ENCODE peak calls at places on chromosomes 12 and 14, in ten cellular contexts. One of them, this sample, is unnamed.

GRCh38 chr12:130086248-130086647 is 76.0 kb upstream of the FZD10 start:
- DNase-seq in stomach: no peak
- DNase-seq in CD4-positive, CD25-positive, alpha-beta regulatory T cell: no peak
- DNase-seq in heart right ventricle: no peak
- DNase-seq in body of pancreas: no peak
- DNase-seq in neuronal stem cell: no peak
- DNase-seq in tibial artery: no peak
- DNase-seq in OCI-LY7: no peak
- DNase-seq in fibroblast of lung: no peak
- DNase-seq in cardiac muscle cell: no peak
- DNase-seq in this sample: no peak

GRCh38 chr14:59768855-59769254 is 101.7 kb downstream of the RTN1 start:
- DNase-seq in stomach: no peak
- DNase-seq in tibial artery: no peak
- DNase-seq in fibroblast of lung: no peak
- DNase-seq in body of pancreas: no peak
- DNase-seq in neuronal stem cell: no peak
- DNase-seq in CD4-positive, CD25-positive, alpha-beta regulatory T cell: no peak
- DNase-seq in OCI-LY7: no peak
- DNase-seq in heart right ventricle: no peak
- DNase-seq in cardiac muscle cell: peak; percentile 9
- DNase-seq in this sample: no peak

GRCh38 chr12:27474344-27474743 is 27.8 kb downstream of the SMCO2 start:
- DNase-seq in fibroblast of lung: peak; percentile 75
- DNase-seq in heart right ventricle: no peak
- DNase-seq in body of pancreas: no peak
- DNase-seq in OCI-LY7: no peak
- DNase-seq in CD4-positive, CD25-positive, alpha-beta regulatory T cell: no peak
- DNase-seq in stomach: no peak
- DNase-seq in cardiac muscle cell: peak; percentile 66
- DNase-seq in tibial artery: no peak
- DNase-seq in neuronal stem cell: no peak
- DNase-seq in this sample: no peak

GRCh38 chr14:98293527-98293926 is 978.5 kb downstream of the BCL11B start:
- DNase-seq in heart right ventricle: no peak
- DNase-seq in CD4-positive, CD25-positive, alpha-beta regulatory T cell: no peak
- DNase-seq in neuronal stem cell: no peak
- DNase-seq in tibial artery: no peak
- DNase-seq in body of pancreas: peak; percentile 39
- DNase-seq in OCI-LY7: no peak
- DNase-seq in cardiac muscle cell: no peak
- DNase-seq in stomach: no peak
- DNase-seq in fibroblast of lung: no peak
- DNase-seq in this sample: no peak

GRCh38 chr14:80208426-80208950 is 2.8 kb downstream of the DIO2 start:
- DNase-seq in CD4-positive, CD25-positive, alpha-beta regulatory T cell: no peak
- DNase-seq in cardiac muscle cell: no peak
- DNase-seq in body of pancreas: no peak
- DNase-seq in fibroblast of lung: no peak
- DNase-seq in heart right ventricle: no peak
- DNase-seq in tibial artery: no peak
- DNase-seq in OCI-LY7: no peak
- DNase-seq in stomach: no peak
- DNase-seq in neuronal stem cell: no peak
- DNase-seq in this sample: no peak

GRCh38 chr12:6465467-6466183 is 4.9 kb downstream of the VAMP1 start:
- DNase-seq in fibroblast of lung: peak; percentile 85
- DNase-seq in tibial artery: peak; percentile 64
- DNase-seq in stomach: peak; percentile 53
- DNase-seq in CD4-positive, CD25-positive, alpha-beta regulatory T cell: no peak
- DNase-seq in cardiac muscle cell: peak; percentile 84
- DNase-seq in neuronal stem cell: peak; percentile 65
- DNase-seq in body of pancreas: peak; percentile 72
- DNase-seq in OCI-LY7: peak; percentile 68
- DNase-seq in heart right ventricle: no peak
- DNase-seq in this sample: no peak

GRCh38 chr14:36863271-36863670 is 201.6 kb downstream of the PAX9 start:
- DNase-seq in OCI-LY7: no peak
- DNase-seq in fibroblast of lung: no peak
- DNase-seq in tibial artery: no peak
- DNase-seq in CD4-positive, CD25-positive, alpha-beta regulatory T cell: no peak
- DNase-seq in heart right ventricle: no peak
- DNase-seq in stomach: no peak
- DNase-seq in body of pancreas: no peak
- DNase-seq in cardiac muscle cell: no peak
- DNase-seq in neuronal stem cell: no peak
- DNase-seq in this sample: no peak

GRCh38 chr14:67532998-67533753 is at the start of gene PLEKHH1:
- DNase-seq in heart right ventricle: peak; percentile 79
- DNase-seq in neuronal stem cell: peak; percentile 61
- DNase-seq in stomach: peak; percentile 85
- DNase-seq in CD4-positive, CD25-positive, alpha-beta regulatory T cell: no peak
- DNase-seq in fibroblast of lung: peak; percentile 51
- DNase-seq in cardiac muscle cell: peak; percentile 72
- DNase-seq in body of pancreas: peak; percentile 92
- DNase-seq in tibial artery: peak; percentile 67
- DNase-seq in OCI-LY7: no peak
- DNase-seq in this sample: peak; percentile 13

GRCh38 chr12:124779161-124780141 is 84.2 kb downstream of the SCARB1 start:
- DNase-seq in body of pancreas: no peak
- DNase-seq in CD4-positive, CD25-positive, alpha-beta regulatory T cell: no peak
- DNase-seq in tibial artery: peak; percentile 7
- DNase-seq in fibroblast of lung: no peak
- DNase-seq in cardiac muscle cell: peak; percentile 22
- DNase-seq in heart right ventricle: no peak
- DNase-seq in stomach: no peak
- DNase-seq in OCI-LY7: peak; percentile 87
- DNase-seq in neuronal stem cell: no peak
- DNase-seq in this sample: no peak

GRCh38 chr12:124780336-124780735 is 83.3 kb downstream of the SCARB1 start:
- DNase-seq in stomach: no peak
- DNase-seq in cardiac muscle cell: no peak
- DNase-seq in neuronal stem cell: no peak
- DNase-seq in OCI-LY7: no peak
- DNase-seq in body of pancreas: no peak
- DNase-seq in heart right ventricle: no peak
- DNase-seq in fibroblast of lung: no peak
- DNase-seq in tibial artery: peak; percentile 4
- DNase-seq in CD4-positive, CD25-positive, alpha-beta regulatory T cell: no peak
- DNase-seq in this sample: no peak

GRCh38 chr12:124777399-124778372 is 86.0 kb downstream of the SCARB1 start:
- DNase-seq in cardiac muscle cell: peak; percentile 72
- DNase-seq in stomach: no peak
- DNase-seq in OCI-LY7: no peak
- DNase-seq in neuronal stem cell: no peak
- DNase-seq in heart right ventricle: no peak
- DNase-seq in CD4-positive, CD25-positive, alpha-beta regulatory T cell: no peak
- DNase-seq in body of pancreas: no peak
- DNase-seq in tibial artery: no peak
- DNase-seq in fibroblast of lung: no peak
- DNase-seq in this sample: no peak

GRCh38 chr12:124776126-124776513 is 87.5 kb downstream of the SCARB1 start:
- DNase-seq in fibroblast of lung: no peak
- DNase-seq in neuronal stem cell: no peak
- DNase-seq in stomach: no peak
- DNase-seq in body of pancreas: no peak
- DNase-seq in CD4-positive, CD25-positive, alpha-beta regulatory T cell: no peak
- DNase-seq in heart right ventricle: no peak
- DNase-seq in cardiac muscle cell: no peak
- DNase-seq in OCI-LY7: no peak
- DNase-seq in tibial artery: no peak
- DNase-seq in this sample: no peak

GRCh38 chr12:124778411-124778810 is 85.3 kb downstream of the SCARB1 start:
- DNase-seq in neuronal stem cell: no peak
- DNase-seq in stomach: no peak
- DNase-seq in cardiac muscle cell: no peak
- DNase-seq in heart right ventricle: no peak
- DNase-seq in fibroblast of lung: no peak
- DNase-seq in OCI-LY7: no peak
- DNase-seq in body of pancreas: no peak
- DNase-seq in CD4-positive, CD25-positive, alpha-beta regulatory T cell: no peak
- DNase-seq in tibial artery: no peak
- DNase-seq in this sample: no peak
- H3K4me1 ChIP-seq in neuronal stem cell: no peaks in the 10 kb centered on the region
- H3K4me1 ChIP-seq in stomach: no peaks in the 10 kb centered on the region
- H3K4me1 ChIP-seq in cardiac muscle cell: peaks cover 5% of the 10 kb centered on the region
- H3K4me1 ChIP-seq in heart right ventricle: no peaks in the 10 kb centered on the region
- H3K4me1 ChIP-seq in fibroblast of lung: peaks cover 14% of the 10 kb centered on the region
- H3K4me1 ChIP-seq in OCI-LY7: peaks cover 78% of the 10 kb centered on the region
- H3K4me1 ChIP-seq in body of pancreas: no peaks in the 10 kb centered on the region
- H3K4me1 ChIP-seq in CD4-positive, CD25-positive, alpha-beta regulatory T cell: peaks cover 13% of the 10 kb centered on the region
- H3K4me1 ChIP-seq in tibial artery: peaks cover 4% of the 10 kb centered on the region
- H3K4me1 ChIP-seq in this sample: peaks cover 4% of the 10 kb centered on the region

GRCh38 chr12:50564240-50564947 is 59.6 kb downstream of the DIP2B start:
- DNase-seq in tibial artery: no peak
- DNase-seq in body of pancreas: no peak
- DNase-seq in cardiac muscle cell: peak; percentile 67
- DNase-seq in neuronal stem cell: no peak
- DNase-seq in CD4-positive, CD25-positive, alpha-beta regulatory T cell: no peak
- DNase-seq in fibroblast of lung: peak; percentile 56
- DNase-seq in heart right ventricle: no peak
- DNase-seq in OCI-LY7: no peak
- DNase-seq in stomach: no peak
- DNase-seq in this sample: no peak

GRCh38 chr12:50563434-50563787 is 58.6 kb downstream of the DIP2B start:
- DNase-seq in CD4-positive, CD25-positive, alpha-beta regulatory T cell: no peak
- DNase-seq in body of pancreas: no peak
- DNase-seq in tibial artery: no peak
- DNase-seq in fibroblast of lung: no peak
- DNase-seq in cardiac muscle cell: no peak
- DNase-seq in heart right ventricle: no peak
- DNase-seq in stomach: no peak
- DNase-seq in OCI-LY7: no peak
- DNase-seq in neuronal stem cell: no peak
- DNase-seq in this sample: no peak

GRCh38 chr12:50566066-50566465 is 61.3 kb downstream of the DIP2B start:
- DNase-seq in fibroblast of lung: no peak
- DNase-seq in neuronal stem cell: no peak
- DNase-seq in stomach: no peak
- DNase-seq in cardiac muscle cell: no peak
- DNase-seq in OCI-LY7: no peak
- DNase-seq in tibial artery: no peak
- DNase-seq in body of pancreas: no peak
- DNase-seq in heart right ventricle: no peak
- DNase-seq in CD4-positive, CD25-positive, alpha-beta regulatory T cell: no peak
- DNase-seq in this sample: no peak

GRCh38 chr12:50564948-50565297 is 60.1 kb downstream of the DIP2B start:
- DNase-seq in tibial artery: no peak
- DNase-seq in CD4-positive, CD25-positive, alpha-beta regulatory T cell: no peak
- DNase-seq in body of pancreas: no peak
- DNase-seq in fibroblast of lung: no peak
- DNase-seq in heart right ventricle: no peak
- DNase-seq in cardiac muscle cell: no peak
- DNase-seq in OCI-LY7: no peak
- DNase-seq in stomach: no peak
- DNase-seq in neuronal stem cell: no peak
- DNase-seq in this sample: no peak

GRCh38 chr12:50562485-50563433 is 58.0 kb downstream of the DIP2B start:
- DNase-seq in OCI-LY7: no peak
- DNase-seq in stomach: no peak
- DNase-seq in CD4-positive, CD25-positive, alpha-beta regulatory T cell: no peak
- DNase-seq in neuronal stem cell: no peak
- DNase-seq in fibroblast of lung: no peak
- DNase-seq in body of pancreas: no peak
- DNase-seq in tibial artery: no peak
- DNase-seq in cardiac muscle cell: no peak
- DNase-seq in heart right ventricle: no peak
- DNase-seq in this sample: no peak
- H3K27ac ChIP-seq in OCI-LY7: no peak overlapping the region
- H3K27ac ChIP-seq in stomach: no peak overlapping the region
- H3K27ac ChIP-seq in CD4-positive, CD25-positive, alpha-beta regulatory T cell: no peak overlapping the region
- H3K27ac ChIP-seq in neuronal stem cell: no peak overlapping the region
- H3K27ac ChIP-seq in fibroblast of lung: no peak overlapping the region
- H3K27ac ChIP-seq in body of pancreas: no peak overlapping the region
- H3K27ac ChIP-seq in tibial artery: no peak overlapping the region
- H3K27ac ChIP-seq in cardiac muscle cell: peak overlapping the region; percentile 1
- H3K27ac ChIP-seq in heart right ventricle: no peak overlapping the region
- H3K27ac ChIP-seq in this sample: no peak overlapping the region

GRCh38 chr12:76763746-76764675 is at the start of gene ZDHHC17:
- DNase-seq in tibial artery: peak; percentile 90
- DNase-seq in CD4-positive, CD25-positive, alpha-beta regulatory T cell: peak; percentile 89
- DNase-seq in OCI-LY7: peak; percentile 91
- DNase-seq in fibroblast of lung: peak; percentile 92
- DNase-seq in cardiac muscle cell: peak; percentile 97
- DNase-seq in body of pancreas: peak; percentile 95
- DNase-seq in neuronal stem cell: peak; percentile 95
- DNase-seq in stomach: peak; percentile 92
- DNase-seq in heart right ventricle: peak; percentile 94
- DNase-seq in this sample: peak; percentile 65

GRCh38 chr12:76766161-76766560 is 2.2 kb downstream of the ZDHHC17 start:
- DNase-seq in stomach: no peak
- DNase-seq in cardiac muscle cell: no peak
- DNase-seq in CD4-positive, CD25-positive, alpha-beta regulatory T cell: no peak
- DNase-seq in body of pancreas: no peak
- DNase-seq in fibroblast of lung: no peak
- DNase-seq in tibial artery: no peak
- DNase-seq in neuronal stem cell: no peak
- DNase-seq in OCI-LY7: no peak
- DNase-seq in heart right ventricle: no peak
- DNase-seq in this sample: no peak

GRCh38 chr12:76764856-76765255 is 941 bp downstream of the ZDHHC17 start:
- DNase-seq in fibroblast of lung: peak; percentile 26
- DNase-seq in tibial artery: no peak
- DNase-seq in body of pancreas: no peak
- DNase-seq in heart right ventricle: no peak
- DNase-seq in stomach: no peak
- DNase-seq in OCI-LY7: peak; percentile 14
- DNase-seq in neuronal stem cell: no peak
- DNase-seq in cardiac muscle cell: peak; percentile 8
- DNase-seq in CD4-positive, CD25-positive, alpha-beta regulatory T cell: no peak
- DNase-seq in this sample: no peak

GRCh38 chr12:76765598-76765997 is 1.7 kb downstream of the ZDHHC17 start:
- DNase-seq in body of pancreas: no peak
- DNase-seq in fibroblast of lung: no peak
- DNase-seq in tibial artery: no peak
- DNase-seq in stomach: no peak
- DNase-seq in OCI-LY7: no peak
- DNase-seq in neuronal stem cell: no peak
- DNase-seq in cardiac muscle cell: no peak
- DNase-seq in heart right ventricle: no peak
- DNase-seq in CD4-positive, CD25-positive, alpha-beta regulatory T cell: no peak
- DNase-seq in this sample: no peak

DNA sequence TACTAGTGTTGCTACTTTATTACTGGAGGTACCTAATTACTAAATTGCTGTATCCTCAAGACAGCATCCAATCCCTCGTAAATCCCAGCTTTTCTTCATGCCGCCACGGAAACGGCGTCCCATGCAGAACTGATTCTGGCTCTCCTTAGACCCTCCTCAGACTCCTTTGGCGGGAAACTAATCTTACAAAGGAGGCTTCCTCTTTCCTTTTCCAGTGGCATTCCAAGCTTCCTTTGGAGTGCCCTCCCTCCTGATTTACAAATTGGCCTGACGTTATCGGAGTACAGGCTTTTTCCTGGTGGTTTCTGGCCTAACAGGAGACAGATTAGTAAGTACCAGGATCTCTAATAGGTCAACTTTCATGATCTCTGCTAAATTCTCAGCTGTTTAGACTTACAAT is 1.4 kb upstream of the ZDHHC17 start:
- DNase-seq in stomach: no peak
- DNase-seq in tibial artery: no peak
- DNase-seq in cardiac muscle cell: peak; percentile 36
- DNase-seq in heart right ventricle: no peak
- DNase-seq in neuronal stem cell: peak; percentile 55
- DNase-seq in OCI-LY7: no peak
- DNase-seq in body of pancreas: no peak
- DNase-seq in CD4-positive, CD25-positive, alpha-beta regulatory T cell: no peak
- DNase-seq in fibroblast of lung: no peak
- DNase-seq in this sample: no peak
- H3K4me3 ChIP-seq in stomach: peak overlapping the region; percentile 56
- H3K4me3 ChIP-seq in tibial artery: no peak overlapping the region
- H3K4me3 ChIP-seq in cardiac muscle cell: peak overlapping the region; percentile 77
- H3K4me3 ChIP-seq in heart right ventricle: peak overlapping the region; percentile 67
- H3K4me3 ChIP-seq in neuronal stem cell: no peak overlapping the region
- H3K4me3 ChIP-seq in OCI-LY7: peak overlapping the region; percentile 94
- H3K4me3 ChIP-seq in body of pancreas: no peak overlapping the region
- H3K4me3 ChIP-seq in CD4-positive, CD25-positive, alpha-beta regulatory T cell: peak overlapping the region; percentile 8
- H3K4me3 ChIP-seq in fibroblast of lung: no peak overlapping the region
- H3K4me3 ChIP-seq in this sample: no peak overlapping the region

GRCh38 chr12:124264089-124264795 is 30.7 kb upstream of the RFLNA start:
- DNase-seq in stomach: no peak
- DNase-seq in neuronal stem cell: no peak
- DNase-seq in fibroblast of lung: no peak
- DNase-seq in body of pancreas: no peak
- DNase-seq in heart right ventricle: no peak
- DNase-seq in OCI-LY7: no peak
- DNase-seq in cardiac muscle cell: no peak
- DNase-seq in CD4-positive, CD25-positive, alpha-beta regulatory T cell: no peak
- DNase-seq in tibial artery: no peak
- DNase-seq in this sample: no peak

GRCh38 chr12:124267205-124267778 is 27.6 kb upstream of the RFLNA start:
- DNase-seq in CD4-positive, CD25-positive, alpha-beta regulatory T cell: no peak
- DNase-seq in fibroblast of lung: no peak
- DNase-seq in cardiac muscle cell: no peak
- DNase-seq in neuronal stem cell: no peak
- DNase-seq in OCI-LY7: no peak
- DNase-seq in heart right ventricle: no peak
- DNase-seq in body of pancreas: no peak
- DNase-seq in tibial artery: no peak
- DNase-seq in stomach: no peak
- DNase-seq in this sample: no peak

GRCh38 chr12:124259168-124260066 is 35.5 kb upstream of the RFLNA start:
- DNase-seq in CD4-positive, CD25-positive, alpha-beta regulatory T cell: no peak
- DNase-seq in stomach: no peak
- DNase-seq in neuronal stem cell: no peak
- DNase-seq in cardiac muscle cell: peak; percentile 59
- DNase-seq in OCI-LY7: no peak
- DNase-seq in tibial artery: no peak
- DNase-seq in fibroblast of lung: peak; percentile 3
- DNase-seq in heart right ventricle: no peak
- DNase-seq in body of pancreas: no peak
- DNase-seq in this sample: no peak

GRCh38 chr12:124264879-124265278 is 30.0 kb upstream of the RFLNA start:
- DNase-seq in body of pancreas: no peak
- DNase-seq in heart right ventricle: no peak
- DNase-seq in OCI-LY7: no peak
- DNase-seq in fibroblast of lung: no peak
- DNase-seq in CD4-positive, CD25-positive, alpha-beta regulatory T cell: no peak
- DNase-seq in tibial artery: no peak
- DNase-seq in stomach: no peak
- DNase-seq in neuronal stem cell: no peak
- DNase-seq in cardiac muscle cell: no peak
- DNase-seq in this sample: no peak

DNA sequence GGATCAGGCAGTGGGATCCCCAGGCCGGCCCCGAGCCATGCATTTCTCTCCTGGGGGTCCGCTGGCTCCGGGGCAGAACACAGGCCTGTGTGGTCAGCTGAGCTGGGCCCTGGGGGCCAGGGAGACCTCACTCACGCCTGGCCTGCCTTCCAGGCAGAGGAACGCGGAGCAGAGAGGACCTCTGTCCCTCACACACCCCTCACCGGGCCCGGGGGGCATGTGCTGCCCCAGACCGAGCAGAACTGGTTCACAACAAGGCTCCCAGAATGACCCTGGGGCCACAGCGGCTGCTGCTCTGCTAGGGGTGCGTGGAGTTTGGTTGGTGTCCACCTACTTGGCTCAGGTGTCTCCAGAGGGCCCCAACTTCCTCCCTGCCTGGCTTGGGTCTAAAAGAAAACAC is 33.0 kb upstream of the RFLNA start:
- DNase-seq in tibial artery: no peak
- DNase-seq in cardiac muscle cell: no peak
- DNase-seq in heart right ventricle: no peak
- DNase-seq in OCI-LY7: no peak
- DNase-seq in stomach: no peak
- DNase-seq in neuronal stem cell: no peak
- DNase-seq in CD4-positive, CD25-positive, alpha-beta regulatory T cell: no peak
- DNase-seq in body of pancreas: no peak
- DNase-seq in fibroblast of lung: no peak
- DNase-seq in this sample: no peak
- H3K4me1 ChIP-seq in tibial artery: no peaks in the 10 kb centered on the region
- H3K4me1 ChIP-seq in cardiac muscle cell: no peaks in the 10 kb centered on the region
- H3K4me1 ChIP-seq in heart right ventricle: no peaks in the 10 kb centered on the region
- H3K4me1 ChIP-seq in OCI-LY7: no peaks in the 10 kb centered on the region
- H3K4me1 ChIP-seq in stomach: no peaks in the 10 kb centered on the region
- H3K4me1 ChIP-seq in neuronal stem cell: no peaks in the 10 kb centered on the region
- H3K4me1 ChIP-seq in CD4-positive, CD25-positive, alpha-beta regulatory T cell: no peaks in the 10 kb centered on the region
- H3K4me1 ChIP-seq in body of pancreas: no peaks in the 10 kb centered on the region
- H3K4me1 ChIP-seq in fibroblast of lung: no peaks in the 10 kb centered on the region
- H3K4me1 ChIP-seq in this sample: no peaks in the 10 kb centered on the region